ENCODE peak calls at places on chromosomes 1 and 21, in five cellular contexts. Y, M, S, H and N are unnamed samples.
A peak's percentile ranks its signal among the peaks of the same experiment; 100 is the strongest.

GRCh38 chr1:182163821-182164223 is 102.3 kb upstream of the ZNF648 start:
- DNase-seq in Y (peak; percentile 52), M (peak; percentile 51), S (peak; percentile 29), H (no peak), N (peak; percentile 78)

GRCh38 chr1:38528600-38528999 is 331.0 kb downstream of the RRAGC start:
- DNase-seq in Y (no peak), M (no peak), S (no peak), H (no peak), N (no peak)

GRCh38 chr1:162676087-162676486 is 43.8 kb downstream of the DDR2 start:
- DNase-seq in Y (no peak), M (no peak), S (peak; percentile 81), H (no peak), N (peak; percentile 9)

GRCh38 chr21:28632718-28633408 is 359.8 kb downstream of the LTN1 start:
- DNase-seq in Y (no peak), M (no peak), S (peak; percentile 85), H (peak; percentile 36), N (no peak)

GRCh38 chr1:47568763-47569162 is 130.9 kb downstream of the FOXD2 start:
- DNase-seq in Y (no peak), M (no peak), S (peak; percentile 51), H (no peak), N (peak; percentile 77)

GRCh38 chr1:19074902-19075721 is 118.6 kb upstream of the IFFO2 start:
- DNase-seq in Y (peak; percentile 82), M (peak; percentile 66), S (no peak), H (no peak), N (no peak)

GRCh38 chr1:51733793-51734522 is 117.1 kb downstream of the OSBPL9 start:
- DNase-seq in Y (no peak), M (no peak), S (peak; percentile 39), H (no peak), N (no peak)

GRCh38 chr21:27365394-27365793 is 398.5 kb upstream of the ADAMTS5 start:
- DNase-seq in Y (no peak), M (no peak), S (peak; percentile 46), H (no peak), N (no peak)

GRCh38 chr1:222225171-222225570 is 322.7 kb downstream of the HHIPL2 start:
- DNase-seq in Y (no peak), M (no peak), S (peak; percentile 51), H (no peak), N (no peak)